ENCODE peak calls at places on chromosomes 7 and 10, in seven cellular contexts. One of them, this sample, is unnamed.

GRCh38 chr10:28858641-28859040 is 181.3 kb downstream of the BAMBI start:
- DNase-seq in A549: no peak
- DNase-seq in HCT116: no peak
- DNase-seq in AG10803: no peak
- DNase-seq in astrocyte of the spinal cord: no peak
- DNase-seq in foreskin fibroblast: no peak
- DNase-seq in GM12878: no peak
- DNase-seq in this sample: no peak

GRCh38 chr10:127907411-127908105 is 655 bp downstream of the PTPRE start:
- DNase-seq in A549: no peak
- DNase-seq in HCT116: no peak
- DNase-seq in AG10803: peak
- DNase-seq in astrocyte of the spinal cord: peak
- DNase-seq in foreskin fibroblast: peak
- DNase-seq in GM12878: no peak
- DNase-seq in this sample: peak

GRCh38 chr7:50749908-50750307 is 32.8 kb downstream of the GRB10 start:
- DNase-seq in A549: no peak
- DNase-seq in HCT116: no peak
- DNase-seq in AG10803: no peak
- DNase-seq in astrocyte of the spinal cord: no peak
- DNase-seq in foreskin fibroblast: no peak
- DNase-seq in GM12878: no peak
- DNase-seq in this sample: no peak

GRCh38 chr10:123870260-123870659 is 21.3 kb downstream of the CPXM2 start:
- DNase-seq in A549: no peak
- DNase-seq in HCT116: no peak
- DNase-seq in AG10803: no peak
- DNase-seq in astrocyte of the spinal cord: no peak
- DNase-seq in foreskin fibroblast: no peak
- DNase-seq in GM12878: no peak
- DNase-seq in this sample: no peak

GRCh38 chr7:102834466-102834865 is 78.3 kb upstream of the LRRC17 start:
- DNase-seq in A549: no peak
- DNase-seq in HCT116: no peak
- DNase-seq in AG10803: no peak
- DNase-seq in astrocyte of the spinal cord: no peak
- DNase-seq in foreskin fibroblast: peak
- DNase-seq in GM12878: no peak
- DNase-seq in this sample: no peak

GRCh38 chr7:92639213-92639896 is 49.2 kb upstream of the FAM133B start:
- DNase-seq in A549: no peak
- DNase-seq in HCT116: no peak
- DNase-seq in AG10803: no peak
- DNase-seq in astrocyte of the spinal cord: peak
- DNase-seq in foreskin fibroblast: no peak
- DNase-seq in GM12878: no peak
- DNase-seq in this sample: no peak

GRCh38 chr7:43954524-43955228 is 28.4 kb downstream of the UBE2D4 start:
- DNase-seq in A549: peak
- DNase-seq in HCT116: peak
- DNase-seq in AG10803: peak
- DNase-seq in astrocyte of the spinal cord: peak
- DNase-seq in foreskin fibroblast: peak
- DNase-seq in GM12878: peak
- DNase-seq in this sample: no peak

GRCh38 chr10:21495002-21495685 is 30.3 kb downstream of the SKIDA1 start:
- DNase-seq in A549: no peak
- DNase-seq in HCT116: no peak
- DNase-seq in AG10803: no peak
- DNase-seq in astrocyte of the spinal cord: peak
- DNase-seq in foreskin fibroblast: no peak
- DNase-seq in GM12878: no peak
- DNase-seq in this sample: no peak

GRCh38 chr7:128939861-128940410 is 2.2 kb downstream of the IRF5 start:
- DNase-seq in A549: no peak
- DNase-seq in HCT116: no peak
- DNase-seq in AG10803: no peak
- DNase-seq in astrocyte of the spinal cord: no peak
- DNase-seq in foreskin fibroblast: no peak
- DNase-seq in GM12878: no peak
- DNase-seq in this sample: no peak

GRCh38 chr7:142876991-142877910 is 8.3 kb downstream of the TRPV6 start:
- DNase-seq in A549: no peak
- DNase-seq in HCT116: no peak
- DNase-seq in AG10803: no peak
- DNase-seq in astrocyte of the spinal cord: no peak
- DNase-seq in foreskin fibroblast: no peak
- DNase-seq in GM12878: no peak
- DNase-seq in this sample: no peak

GRCh38 chr7:44392618-44393010 is 67.2 kb upstream of the CAMK2B start:
- DNase-seq in A549: no peak
- DNase-seq in HCT116: no peak
- DNase-seq in AG10803: no peak
- DNase-seq in astrocyte of the spinal cord: no peak
- DNase-seq in foreskin fibroblast: no peak
- DNase-seq in GM12878: no peak
- DNase-seq in this sample: no peak

GRCh38 chr7:117176311-117176710 is 146.5 kb downstream of the WNT2 start:
- DNase-seq in A549: no peak
- DNase-seq in HCT116: no peak
- DNase-seq in AG10803: no peak
- DNase-seq in astrocyte of the spinal cord: no peak
- DNase-seq in foreskin fibroblast: no peak
- DNase-seq in GM12878: no peak
- DNase-seq in this sample: no peak

GRCh38 chr7:117169907-117170306 is 153.0 kb downstream of the WNT2 start:
- DNase-seq in A549: peak
- DNase-seq in HCT116: no peak
- DNase-seq in AG10803: no peak
- DNase-seq in astrocyte of the spinal cord: peak
- DNase-seq in foreskin fibroblast: no peak
- DNase-seq in GM12878: no peak
- DNase-seq in this sample: no peak

GRCh38 chr7:117173001-117173400 is 149.9 kb downstream of the WNT2 start:
- DNase-seq in A549: no peak
- DNase-seq in HCT116: no peak
- DNase-seq in AG10803: peak
- DNase-seq in astrocyte of the spinal cord: no peak
- DNase-seq in foreskin fibroblast: no peak
- DNase-seq in GM12878: no peak
- DNase-seq in this sample: no peak

GRCh38 chr7:117172283-117172682 is 150.6 kb downstream of the WNT2 start:
- DNase-seq in A549: no peak
- DNase-seq in HCT116: no peak
- DNase-seq in AG10803: no peak
- DNase-seq in astrocyte of the spinal cord: no peak
- DNase-seq in foreskin fibroblast: no peak
- DNase-seq in GM12878: no peak
- DNase-seq in this sample: no peak

GRCh38 chr7:117171106-117171505 is 151.8 kb downstream of the WNT2 start:
- DNase-seq in A549: peak
- DNase-seq in HCT116: no peak
- DNase-seq in AG10803: no peak
- DNase-seq in astrocyte of the spinal cord: no peak
- DNase-seq in foreskin fibroblast: no peak
- DNase-seq in GM12878: no peak
- DNase-seq in this sample: no peak
- TF ChIP-seq CTCF in A549: no peak
- TF ChIP-seq CTCF in HCT116: peak
- TF ChIP-seq CTCF in AG10803: no peak
- TF ChIP-seq CTCF in astrocyte of the spinal cord: peak
- TF ChIP-seq CTCF in foreskin fibroblast: no peak
- TF ChIP-seq CTCF in GM12878: no peak
- TF ChIP-seq CTCF in this sample: no peak

GRCh38 chr7:134694767-134695166 is 48.1 kb downstream of the BPGM start:
- DNase-seq in A549: no peak
- DNase-seq in HCT116: no peak
- DNase-seq in AG10803: no peak
- DNase-seq in astrocyte of the spinal cord: no peak
- DNase-seq in foreskin fibroblast: no peak
- DNase-seq in GM12878: no peak
- DNase-seq in this sample: no peak

GRCh38 chr7:134695321-134695860 is 48.7 kb downstream of the BPGM start:
- DNase-seq in A549: no peak
- DNase-seq in HCT116: no peak
- DNase-seq in AG10803: peak
- DNase-seq in astrocyte of the spinal cord: peak
- DNase-seq in foreskin fibroblast: peak
- DNase-seq in GM12878: no peak
- DNase-seq in this sample: no peak

GRCh38 chr7:134693256-134693655 is 46.6 kb downstream of the BPGM start:
- DNase-seq in A549: peak
- DNase-seq in HCT116: no peak
- DNase-seq in AG10803: peak
- DNase-seq in astrocyte of the spinal cord: peak
- DNase-seq in foreskin fibroblast: peak
- DNase-seq in GM12878: no peak
- DNase-seq in this sample: no peak

GRCh38 chr7:134696261-134696660 is 49.6 kb downstream of the BPGM start:
- DNase-seq in A549: no peak
- DNase-seq in HCT116: no peak
- DNase-seq in AG10803: no peak
- DNase-seq in astrocyte of the spinal cord: no peak
- DNase-seq in foreskin fibroblast: no peak
- DNase-seq in GM12878: no peak
- DNase-seq in this sample: no peak

DNA sequence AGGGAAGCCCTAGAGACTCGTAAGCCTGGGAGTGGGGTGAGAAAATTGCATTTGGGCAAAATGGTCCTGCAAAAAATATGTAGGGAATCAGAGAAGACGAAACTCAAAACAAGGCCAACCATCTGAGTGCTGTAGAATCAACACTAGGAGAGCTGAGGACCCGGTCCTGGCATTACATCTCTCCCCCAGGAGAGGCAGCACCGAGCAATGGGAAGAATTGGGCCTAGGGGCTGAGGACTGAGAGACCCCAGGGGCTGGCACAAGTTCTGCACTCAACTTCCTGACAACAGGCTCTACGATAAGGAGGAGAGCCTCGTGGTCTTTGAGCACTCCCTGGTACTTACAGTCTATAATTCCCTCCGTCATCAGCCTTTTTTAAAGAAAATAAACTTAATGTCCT is 47.6 kb downstream of the BPGM start:
- DNase-seq in A549: peak
- DNase-seq in HCT116: no peak
- DNase-seq in AG10803: no peak
- DNase-seq in astrocyte of the spinal cord: no peak
- DNase-seq in foreskin fibroblast: no peak
- DNase-seq in GM12878: no peak
- DNase-seq in this sample: no peak
- TF ChIP-seq CTCF in A549: peak
- TF ChIP-seq CTCF in HCT116: peak
- TF ChIP-seq CTCF in AG10803: peak
- TF ChIP-seq CTCF in astrocyte of the spinal cord: peak
- TF ChIP-seq CTCF in foreskin fibroblast: peak
- TF ChIP-seq CTCF in GM12878: peak
- TF ChIP-seq CTCF in this sample: peak

DNA sequence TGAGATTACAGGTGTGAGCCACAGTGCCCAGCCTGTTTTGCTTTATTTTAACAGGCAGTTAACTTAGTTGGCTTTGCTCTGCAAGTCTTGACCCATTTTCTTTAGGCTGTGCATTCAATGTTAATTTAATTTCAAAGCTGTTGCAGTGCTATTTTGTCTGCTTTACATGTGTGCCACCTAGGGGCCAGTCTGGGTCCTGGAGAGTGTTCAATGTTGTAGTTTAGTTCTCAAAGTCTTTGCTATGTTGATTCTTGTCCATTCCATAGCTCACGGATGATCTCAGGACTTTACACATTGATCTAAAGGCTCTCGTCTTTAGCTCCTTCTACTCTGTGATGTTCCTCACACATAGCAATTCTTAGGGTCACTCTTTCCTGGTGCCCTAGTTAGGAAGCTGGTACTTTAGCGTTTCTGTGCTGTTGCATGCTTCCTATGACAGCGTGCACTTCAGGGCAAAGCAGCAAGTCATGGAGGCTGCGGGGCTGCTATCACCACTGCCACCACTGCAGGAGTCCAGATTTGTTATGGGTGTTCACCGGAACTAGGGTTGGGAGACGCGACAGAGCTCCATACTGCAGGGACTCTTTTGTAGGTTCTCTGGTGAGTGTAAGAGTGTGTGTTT is 16.4 kb upstream of the ABCA13 start:
- DNase-seq in A549: peak
- DNase-seq in HCT116: peak
- DNase-seq in AG10803: peak
- DNase-seq in astrocyte of the spinal cord: peak
- DNase-seq in foreskin fibroblast: peak
- DNase-seq in GM12878: no peak
- DNase-seq in this sample: no peak
- TF ChIP-seq CTCF in A549: peak
- TF ChIP-seq CTCF in HCT116: peak
- TF ChIP-seq CTCF in AG10803: peak
- TF ChIP-seq CTCF in astrocyte of the spinal cord: peak
- TF ChIP-seq CTCF in foreskin fibroblast: peak
- TF ChIP-seq CTCF in GM12878: peak
- TF ChIP-seq CTCF in this sample: peak

GRCh38 chr7:108200326-108200725 is 70.2 kb upstream of the LAMB4 start:
- DNase-seq in A549: no peak
- DNase-seq in HCT116: no peak
- DNase-seq in AG10803: no peak
- DNase-seq in astrocyte of the spinal cord: no peak
- DNase-seq in foreskin fibroblast: peak
- DNase-seq in GM12878: no peak
- DNase-seq in this sample: no peak

GRCh38 chr7:108203433-108204002 is 73.4 kb upstream of the LAMB4 start:
- DNase-seq in A549: no peak
- DNase-seq in HCT116: no peak
- DNase-seq in AG10803: no peak
- DNase-seq in astrocyte of the spinal cord: no peak
- DNase-seq in foreskin fibroblast: no peak
- DNase-seq in GM12878: no peak
- DNase-seq in this sample: no peak

GRCh38 chr7:108201766-108202165 is 71.6 kb upstream of the LAMB4 start:
- DNase-seq in A549: no peak
- DNase-seq in HCT116: no peak
- DNase-seq in AG10803: no peak
- DNase-seq in astrocyte of the spinal cord: no peak
- DNase-seq in foreskin fibroblast: no peak
- DNase-seq in GM12878: no peak
- DNase-seq in this sample: no peak

GRCh38 chr7:108202743-108203142 is 72.6 kb upstream of the LAMB4 start:
- DNase-seq in A549: no peak
- DNase-seq in HCT116: no peak
- DNase-seq in AG10803: no peak
- DNase-seq in astrocyte of the spinal cord: no peak
- DNase-seq in foreskin fibroblast: no peak
- DNase-seq in GM12878: no peak
- DNase-seq in this sample: no peak

GRCh38 chr7:108204281-108204796 is 74.2 kb upstream of the LAMB4 start:
- DNase-seq in A549: no peak
- DNase-seq in HCT116: no peak
- DNase-seq in AG10803: no peak
- DNase-seq in astrocyte of the spinal cord: no peak
- DNase-seq in foreskin fibroblast: no peak
- DNase-seq in GM12878: no peak
- DNase-seq in this sample: no peak
- TF ChIP-seq CTCF in A549: no peak
- TF ChIP-seq CTCF in HCT116: no peak
- TF ChIP-seq CTCF in AG10803: no peak
- TF ChIP-seq CTCF in astrocyte of the spinal cord: no peak
- TF ChIP-seq CTCF in foreskin fibroblast: no peak
- TF ChIP-seq CTCF in GM12878: no peak
- TF ChIP-seq CTCF in this sample: no peak

GRCh38 chr10:100817268-100817839 is 72.0 kb downstream of the PAX2 start:
- DNase-seq in A549: no peak
- DNase-seq in HCT116: no peak
- DNase-seq in AG10803: no peak
- DNase-seq in astrocyte of the spinal cord: no peak
- DNase-seq in foreskin fibroblast: no peak
- DNase-seq in GM12878: no peak
- DNase-seq in this sample: peak
- TF ChIP-seq CTCF in A549: no peak
- TF ChIP-seq CTCF in HCT116: peak
- TF ChIP-seq CTCF in AG10803: no peak
- TF ChIP-seq CTCF in astrocyte of the spinal cord: no peak
- TF ChIP-seq CTCF in foreskin fibroblast: no peak
- TF ChIP-seq CTCF in GM12878: no peak
- TF ChIP-seq CTCF in this sample: peak

This sample was measured in type B pancreatic cell.